ENCODE peak calls at places on chromosomes 12 and 14, in six cellular contexts. D is ureter; S is endothelial cell; P is activated CD8-positive, alpha-beta memory T cell treated with anti-CD3 and anti-CD28 coated beads, Interleukin-2, amount 50 U/mL, for 48 hours; N is natural killer cell; B is posterior cingulate gyrus. X is an unnamed sample.
A peak's percentile ranks its signal among the peaks of the same experiment; 100 is the strongest.

GRCh38 chr14:65131176-65131765 is 29.0 kb upstream of the MAX start:
- DNase-seq in N (no peak), S (no peak), B (no peak), D (no peak), P (no peak), X (no peak)

GRCh38 chr12:57250956-57251355 is at the start of gene STAC3:
- DNase-seq in S (no peak), D (no peak), P (no peak), N (no peak), B (no peak), X (no peak)

GRCh38 chr12:105025890-105026289 is 39.8 kb downstream of the NOPCHAP1 start:
- DNase-seq in P (no peak), D (peak; percentile 55), B (no peak), N (no peak), S (no peak), X (peak; percentile 88)

GRCh38 chr14:34081576-34082136 is 130.8 kb upstream of the EGLN3 start:
- DNase-seq in D (no peak), N (no peak), P (no peak), B (no peak), S (no peak), X (no peak)

GRCh38 chr14:94992046-94992445 is 165.3 kb downstream of the DICER1 start:
- DNase-seq in B (no peak), S (no peak), D (no peak), P (no peak), N (no peak), X (no peak)

GRCh38 chr12:51661199-51661598 is 70.2 kb downstream of the SCN8A start:
- DNase-seq in N (no peak), S (no peak), P (no peak), B (no peak), D (no peak), X (no peak)

GRCh38 chr14:105147701-105148603 is 20.6 kb downstream of the JAG2 start:
- DNase-seq in N (no peak), B (peak; percentile 65), P (no peak), D (no peak), S (no peak), X (peak; percentile 56)

GRCh38 chr12:6367065-6367968 is 8.0 kb downstream of the SCNN1A start:
- DNase-seq in N (no peak), D (no peak), B (no peak), P (no peak), S (no peak), X (no peak)

GRCh38 chr14:65536781-65537423 is 124.4 kb downstream of the FUT8 start:
- DNase-seq in B (no peak), N (no peak), P (no peak), S (no peak), D (no peak), X (no peak)

GRCh38 chr12:131829795-131830334 is 1.7 kb downstream of the MMP17 start:
- DNase-seq in S (no peak), N (no peak), P (no peak), B (no peak), D (no peak), X (no peak)

GRCh38 chr14:96514694-96515093 is 12.5 kb downstream of the PAPOLA start:
- DNase-seq in P (no peak), N (no peak), D (no peak), B (no peak), S (no peak), X (no peak)

GRCh38 chr12:91786490-91787272 is 359.0 kb downstream of the BTG1 start:
- DNase-seq in B (no peak), N (no peak), D (no peak), P (no peak), S (no peak), X (no peak)

GRCh38 chr12:22532317-22532716 is 12.0 kb downstream of the C2CD5 start:
- DNase-seq in D (no peak), P (no peak), N (no peak), S (no peak), B (no peak), X (no peak)

GRCh38 chr14:67704018-67704417 is 2.3 kb downstream of the RDH12 start:
- DNase-seq in B (no peak), N (no peak), P (no peak), D (no peak), S (no peak), X (no peak)

GRCh38 chr12:28378749-28379148 is 188.5 kb downstream of the CCDC91 start:
- DNase-seq in P (no peak), D (no peak), N (no peak), B (no peak), S (no peak), X (no peak)

GRCh38 chr14:99334277-99334676 is 62.3 kb upstream of the BCL11B start:
- DNase-seq in D (no peak), N (no peak), B (no peak), P (no peak), S (no peak), X (no peak)